ENCODE peak calls at places on chromosome 2, in nine cellular contexts. B is lower lobe of right lung, Z is A549, W is mammary epithelial cell, V is prostate gland, G is upper lobe of right lung, X is small intestine, Y is IMR-90, J is fibroblast of lung. N is an unnamed sample. For H3K4me1, the result is how much of the 10 kb centered on the place peaks cover.

GRCh38 chr2:239226677-239227076 is 174.1 kb downstream of the HDAC4 start:
- DNase-seq in B (no peak), Z (no peak), W (no peak), V (no peak), G (no peak), X (no peak), Y (no peak), J (no peak), N (no peak)

GRCh38 chr2:238720232-238720672 is 127.6 kb upstream of the TWIST2 start:
- DNase-seq in B (peak), Z (peak), W (peak), V (no peak), G (peak), X (peak), Y (peak), J (peak), N (peak)

GRCh38 chr2:38323623-38324022 is 53.5 kb downstream of the ATL2 start:
- DNase-seq in B (no peak), Z (no peak), W (no peak), V (no peak), G (no peak), X (no peak), Y (no peak), J (peak), N (no peak)

GRCh38 chr2:220310326-220310936 is 683.0 kb downstream of the SLC4A3 start:
- DNase-seq in B (no peak), Z (no peak), W (no peak), V (no peak), G (no peak), X (no peak), Y (no peak), J (peak), N (no peak)

GRCh38 chr2:215365184-215365658 is 53.4 kb downstream of the ATIC start:
- DNase-seq in B (no peak), Z (no peak), W (peak), V (no peak), G (no peak), X (no peak), Y (peak), J (peak), N (no peak)

GRCh38 chr2:48200591-48201293 is 294.4 kb upstream of the FBXO11 start:
- DNase-seq in B (no peak), Z (no peak), W (no peak), V (no peak), G (no peak), X (no peak), Y (no peak), J (no peak), N (peak)

GRCh38 chr2:124822516-124822915 is 797.4 kb downstream of the CNTNAP5 start:
- DNase-seq in B (no peak), Z (no peak), W (no peak), V (no peak), G (no peak), X (no peak), Y (peak), J (no peak), N (no peak)

GRCh38 chr2:237427807-237428506 is 14.0 kb upstream of the COL6A3 start:
- DNase-seq in B (no peak), Z (no peak), W (peak), V (no peak), G (no peak), X (no peak), Y (no peak), J (no peak), N (no peak)

GRCh38 chr2:8583400-8584173 is 98.3 kb upstream of the ID2 start:
- DNase-seq in B (peak), Z (peak), W (no peak), V (peak), G (peak), X (peak), Y (peak), J (peak), N (peak)

GRCh38 chr2:193276069-193276468 is 1081.3 kb upstream of the TMEFF2 start:
- DNase-seq in B (no peak), Z (no peak), W (no peak), V (no peak), G (no peak), X (no peak), Y (no peak), J (no peak), N (no peak)

GRCh38 chr2:27717070-27717453 is 53.4 kb downstream of the SLC4A1AP start:
- DNase-seq in B (no peak), Z (peak), W (peak), V (no peak), G (no peak), X (no peak), Y (peak), J (peak), N (no peak)

GRCh38 chr2:240056678-240057077 is 3.4 kb upstream of the OR6B3 start:
- DNase-seq in B (no peak), Z (no peak), W (no peak), V (no peak), G (no peak), X (no peak), Y (no peak), J (no peak), N (no peak)

GRCh38 chr2:45329045-45329677 is 281.9 kb downstream of the SRBD1 start:
- DNase-seq in B (no peak), Z (peak), W (peak), V (no peak), G (no peak), X (peak), Y (peak), J (peak), N (no peak)

GRCh38 chr2:202017940-202018339 is 15.7 kb upstream of the FZD7 start:
- DNase-seq in B (no peak), Z (no peak), W (no peak), V (no peak), G (no peak), X (no peak), Y (no peak), J (no peak), N (no peak)

GRCh38 chr2:1162246-1162645 is 211.6 kb downstream of the SNTG2 start:
- DNase-seq in B (no peak), Z (no peak), W (no peak), V (no peak), G (no peak), X (no peak), Y (no peak), J (no peak), N (peak)

GRCh38 chr2:239291505-239292350 is 109.1 kb downstream of the HDAC4 start:
- DNase-seq in B (peak), Z (no peak), W (no peak), V (no peak), G (peak), X (no peak), Y (no peak), J (no peak), N (no peak)

GRCh38 chr2:222568866-222569265 is 87.0 kb downstream of the FARSB start:
- DNase-seq in B (no peak), Z (no peak), W (no peak), V (peak), G (no peak), X (no peak), Y (peak), J (peak), N (no peak)

GRCh38 chr2:69770193-69770702 is 28.3 kb downstream of the ANXA4 start:
- DNase-seq in B (no peak), Z (peak), W (peak), V (peak), G (no peak), X (peak), Y (peak), J (peak), N (no peak)

DNA sequence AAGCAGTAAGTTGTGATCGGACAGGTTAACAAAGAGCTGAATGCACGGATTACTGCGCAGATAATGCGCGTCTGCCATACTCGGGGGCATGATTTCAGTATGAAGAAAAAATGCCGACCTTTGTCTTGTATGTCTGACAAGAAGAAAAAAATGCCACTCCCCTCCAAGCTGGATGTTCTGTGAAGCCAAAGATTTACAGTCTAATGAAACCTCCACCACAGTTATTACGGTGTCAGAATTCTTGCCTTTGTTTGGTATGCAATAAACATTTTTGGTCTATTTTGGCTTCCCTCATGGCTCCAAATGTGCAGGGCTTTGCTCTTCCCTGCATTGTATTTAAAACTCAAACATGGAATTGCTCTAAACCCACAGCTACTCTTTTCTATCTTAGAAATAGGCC is 72.2 kb upstream of the THUMPD2 start:
- DNase-seq in B (no peak), Z (no peak), W (no peak), V (no peak), G (no peak), X (no peak), Y (no peak), J (peak), N (no peak)
- H3K4me1 ChIP-seq in B (under half), Z (under half), W (under half), V (under half), G (under half), X (under half), Y (under half), J (under half), N (under half)

GRCh38 chr2:119431155-119431975 is at the start of gene TMEM37:
- DNase-seq in B (peak), Z (peak), W (peak), V (no peak), G (peak), X (peak), Y (peak), J (peak), N (no peak)

GRCh38 chr2:119433636-119434327 is 2.1 kb downstream of the TMEM37 start:
- DNase-seq in B (no peak), Z (no peak), W (no peak), V (no peak), G (no peak), X (peak), Y (no peak), J (no peak), N (no peak)

GRCh38 chr2:119434664-119435063 is 3.0 kb downstream of the TMEM37 start:
- DNase-seq in B (no peak), Z (no peak), W (no peak), V (no peak), G (no peak), X (no peak), Y (no peak), J (no peak), N (no peak)

GRCh38 chr2:119431976-119432881 is 575 bp downstream of the TMEM37 start:
- DNase-seq in B (peak), Z (no peak), W (no peak), V (no peak), G (peak), X (peak), Y (peak), J (peak), N (no peak)

GRCh38 chr2:119432882-119433522 is 1.3 kb downstream of the TMEM37 start:
- DNase-seq in B (no peak), Z (no peak), W (no peak), V (no peak), G (no peak), X (no peak), Y (no peak), J (no peak), N (no peak)
- H3K4me1 ChIP-seq in B (half or more), Z (under half), W (under half), V (under half), G (under half), X (under half), Y (under half), J (under half), N (under half)

GRCh38 chr2:155318710-155319109 is 620.2 kb downstream of the KCNJ3 start:
- DNase-seq in B (no peak), Z (no peak), W (no peak), V (no peak), G (no peak), X (no peak), Y (no peak), J (no peak), N (no peak)
- H3K4me1 ChIP-seq in B (under half), Z (under half), W (under half), V (under half), G (under half), X (under half), Y (under half), J (under half), N (under half)

DNA sequence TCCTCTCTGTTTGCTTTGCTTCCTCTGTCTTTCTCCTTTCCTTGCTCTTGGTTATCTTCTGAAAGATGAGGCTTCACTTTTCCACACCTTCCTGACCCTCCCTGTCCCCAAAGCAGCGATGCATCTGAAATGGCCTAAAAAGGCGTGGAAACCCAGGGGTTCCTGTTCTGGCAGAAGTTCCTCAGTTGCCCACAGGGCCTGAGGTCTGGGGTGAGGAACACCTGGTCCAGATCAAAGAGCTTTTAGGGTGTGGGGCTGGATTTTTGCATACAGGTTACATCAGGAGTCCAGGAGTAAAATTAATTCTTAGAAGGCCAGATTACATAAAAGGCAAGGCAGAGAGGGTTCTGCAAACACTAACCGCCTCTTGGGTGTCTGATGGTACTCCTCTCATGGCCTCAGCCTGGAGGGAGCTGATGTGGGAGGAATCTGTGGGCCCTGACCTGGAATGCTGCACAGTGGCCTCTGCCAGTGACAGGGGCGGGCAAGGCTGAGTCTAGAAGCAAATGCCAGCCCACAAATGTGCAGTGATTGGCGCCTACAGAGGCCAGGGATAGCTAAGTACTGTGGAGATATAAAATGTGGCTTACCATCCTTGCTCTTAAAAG is 41.8 kb downstream of the INPP4A start:
- DNase-seq in B (no peak), Z (no peak), W (no peak), V (no peak), G (no peak), X (no peak), Y (no peak), J (no peak), N (no peak)
- H3K4me1 ChIP-seq in B (half or more), Z (under half), W (under half), V (under half), G (under half), X (under half), Y (under half), J (under half), N (half or more)

GRCh38 chr2:207061181-207061580 is 104.6 kb downstream of the KLF7 start:
- DNase-seq in B (no peak), Z (no peak), W (peak), V (no peak), G (no peak), X (no peak), Y (peak), J (peak), N (no peak)
- H3K4me1 ChIP-seq in B (under half), Z (under half), W (under half), V (under half), G (under half), X (under half), Y (under half), J (under half), N (under half)

DNA sequence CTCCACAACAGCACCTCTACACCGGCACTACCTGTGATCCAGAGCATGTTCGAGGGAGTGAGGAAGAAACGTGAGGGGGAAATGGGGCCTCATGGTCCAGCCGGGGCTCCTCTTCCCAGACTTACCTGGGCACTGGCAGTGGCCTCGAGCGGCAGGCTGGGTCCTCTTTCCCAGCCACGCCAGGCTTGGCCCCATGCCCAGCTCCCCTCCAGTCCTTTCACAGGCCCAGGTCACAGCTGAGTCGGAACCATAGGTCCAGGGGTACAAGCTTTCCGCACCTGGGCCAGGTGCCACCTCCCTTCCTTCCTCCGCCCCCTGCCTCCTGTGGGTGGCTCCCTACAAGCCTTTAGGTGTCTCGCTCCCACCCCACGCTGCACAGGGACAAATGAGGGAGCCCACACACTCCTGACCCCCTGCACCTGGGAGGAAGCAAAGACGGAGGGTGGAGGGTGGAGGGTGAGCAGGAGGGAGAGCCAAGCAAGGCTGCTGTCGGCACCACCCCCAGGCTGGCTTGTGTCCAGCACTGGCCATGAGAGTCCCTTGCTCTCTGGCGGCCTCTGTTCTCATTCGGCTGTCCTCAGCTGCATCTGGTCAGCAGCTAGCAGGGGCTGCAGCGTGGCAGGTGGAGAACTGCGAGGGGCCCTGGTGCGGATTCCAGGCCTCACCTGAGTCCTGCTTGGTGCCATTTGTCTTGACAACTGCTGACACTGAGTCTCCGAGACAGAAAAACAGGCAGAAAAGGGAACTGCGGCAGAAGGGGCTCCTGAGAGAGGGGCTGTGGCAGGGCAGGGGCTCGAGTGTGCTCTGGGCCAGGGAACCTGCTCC is 26.8 kb downstream of the ADRA2B start:
- DNase-seq in B (peak), Z (no peak), W (no peak), V (no peak), G (peak), X (no peak), Y (no peak), J (no peak), N (peak)
- H3K4me1 ChIP-seq in B (under half), Z (under half), W (under half), V (under half), G (under half), X (under half), Y (under half), J (under half), N (under half)